ENCODE peak calls at places on chromosomes 16 and 17, in five cellular contexts. P is mesendoderm, M is NT2/D1, C is uterus, F is tibial artery. S is an unnamed sample. For H3K36me3 and H3K27me3, the result is how much of the 10 kb centered on the place peaks cover.

GRCh38 chr16:19846421-19846820 is 38.2 kb downstream of the GPRC5B start:
- DNase-seq in C (no peak), M (no peak), P (no peak), F (no peak), S (no peak)

GRCh38 chr17:53168413-53168812 is 654.3 kb upstream of the KIF2B start:
- DNase-seq in P (no peak), C (no peak), F (no peak), M (no peak), S (no peak)

GRCh38 chr17:75979705-75980187 is 706 bp downstream of the TEN1 start:
- DNase-seq in M (no peak), P (no peak), F (no peak), C (no peak), S (no peak)

GRCh38 chr16:30382398-30383015 is at the start of gene SEPTIN1:
- DNase-seq in M (no peak), P (no peak), F (no peak), C (no peak), S (no peak)

GRCh38 chr16:65964752-65965151 is 401.7 kb upstream of the CDH5 start:
- DNase-seq in C (no peak), M (no peak), P (peak), F (no peak), S (no peak)

GRCh38 chr17:2075336-2076056 is 20.6 kb downstream of the HIC1 start:
- DNase-seq in M (no peak), F (no peak), C (peak), P (peak), S (peak)

GRCh38 chr17:83195330-83196087 is 116.1 kb downstream of the METRNL start:
- DNase-seq in P (no peak), C (peak), M (no peak), F (peak), S (peak)

GRCh38 chr17:36512641-36513040 is 22.0 kb downstream of the MYO19 start:
- DNase-seq in C (no peak), F (no peak), M (no peak), P (no peak), S (no peak)

GRCh38 chr17:49508891-49509587 is 13.9 kb downstream of the NGFR start:
- DNase-seq in M (no peak), F (no peak), P (no peak), C (no peak), S (no peak)

GRCh38 chr17:79838541-79839274 is 532 bp downstream of the CBX4 start:
- DNase-seq in C (peak), F (peak), P (peak), M (no peak), S (peak)

GRCh38 chr16:10453159-10453510 is 67.3 kb downstream of the ATF7IP2 start:
- DNase-seq in P (no peak), M (no peak), C (no peak), F (no peak), S (no peak)

GRCh38 chr17:64420143-64420670 is 28.7 kb upstream of the MILR1 start:
- DNase-seq in C (no peak), M (no peak), F (no peak), P (peak), S (no peak)

GRCh38 chr17:31802502-31802901 is 56.5 kb downstream of the COPRS start:
- DNase-seq in F (no peak), P (no peak), C (no peak), M (peak), S (no peak)

GRCh38 chr16:49858200-49859129 is 2.6 kb upstream of the ZNF423 start:
- DNase-seq in P (peak), F (peak), M (no peak), C (peak), S (peak)

GRCh38 chr17:63478814-63479494 is 2.1 kb downstream of the ACE start:
- DNase-seq in P (peak), M (peak), C (peak), F (peak), S (peak)

GRCh38 chr16:50265260-50265659 is 1.1 kb upstream of the ADCY7 start:
- DNase-seq in M (no peak), P (peak), C (no peak), F (peak), S (no peak)

GRCh38 chr17:47605006-47605405 is 44.7 kb upstream of the KPNB1 start:
- DNase-seq in F (no peak), M (no peak), C (no peak), P (no peak), S (no peak)

GRCh38 chr17:15342460-15342859 is 1.1 kb upstream of the TEKT3 start:
- DNase-seq in F (no peak), P (no peak), M (no peak), C (no peak), S (no peak)

GRCh38 chr17:81570896-81571453 is 18.8 kb upstream of the FAAP100 start:
- DNase-seq in M (no peak), P (no peak), F (no peak), C (no peak), S (no peak)
- H3K36me3 ChIP-seq in M (half or more), P (under half), F (under half), C (under half), S (half or more)

GRCh38 chr16:87615621-87616041 is 13.3 kb downstream of the JPH3 start:
- DNase-seq in P (no peak), C (no peak), M (no peak), F (no peak), S (no peak)
- H3K27me3 ChIP-seq in P (under half), C (under half), M (under half), F (half or more), S (under half)

DNA sequence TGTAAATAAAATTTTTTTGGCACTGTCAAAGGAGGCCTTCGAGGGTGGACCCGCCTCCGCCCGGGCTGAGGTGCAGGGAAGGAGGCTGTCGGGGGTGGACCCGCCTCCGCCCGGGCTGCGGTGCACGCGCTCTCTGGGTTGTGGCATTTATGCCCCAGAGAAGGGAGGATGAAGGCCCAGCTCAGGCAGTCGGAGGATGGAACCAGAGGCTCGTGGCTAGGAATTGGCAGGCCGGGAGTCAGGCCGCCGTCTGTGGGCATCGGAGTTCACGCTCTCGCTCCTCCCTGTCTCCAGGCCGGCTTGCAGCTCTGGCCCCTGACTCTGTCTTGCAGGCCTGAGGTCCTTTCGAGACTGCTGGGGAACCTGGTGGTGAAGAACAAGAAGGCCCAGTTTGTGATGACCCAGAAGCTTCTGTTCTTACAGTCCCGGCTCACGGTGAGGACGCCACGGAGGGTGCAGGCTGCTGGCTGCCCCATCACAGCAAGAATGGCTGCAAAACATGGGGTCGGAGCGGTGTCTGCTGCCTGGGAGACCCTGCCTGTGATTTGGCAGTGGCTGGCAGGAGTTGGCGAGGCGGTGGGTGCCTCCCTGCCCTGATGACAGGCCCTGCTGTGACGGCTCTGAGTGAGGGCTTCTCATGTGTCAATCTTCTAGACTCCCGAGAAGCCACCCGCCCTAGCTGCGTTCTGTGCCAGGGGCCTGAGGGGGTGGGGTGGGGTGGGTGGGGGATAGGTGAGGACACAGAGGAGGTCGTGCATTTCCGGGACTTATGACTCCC is 5.9 kb downstream of the TELO2 start:
- DNase-seq in P (no peak), F (no peak), M (no peak), C (no peak), S (no peak)
- H3K36me3 ChIP-seq in P (under half), F (half or more), M (half or more), C (under half), S (half or more)

GRCh38 chr17:9022553-9023388 is 1.5 kb downstream of the NTN1 start:
- DNase-seq in C (no peak), M (no peak), F (peak), P (peak), S (no peak)

GRCh38 chr17:9024497-9024896 is 3.2 kb downstream of the NTN1 start:
- DNase-seq in F (peak), P (no peak), M (no peak), C (no peak), S (no peak)

GRCh38 chr17:9021158-9021984 is at the start of gene NTN1:
- DNase-seq in C (peak), P (no peak), F (peak), M (no peak), S (peak)

GRCh38 chr17:9021985-9022552 is 759 bp downstream of the NTN1 start:
- DNase-seq in M (no peak), C (peak), P (no peak), F (peak), S (peak)

DNA sequence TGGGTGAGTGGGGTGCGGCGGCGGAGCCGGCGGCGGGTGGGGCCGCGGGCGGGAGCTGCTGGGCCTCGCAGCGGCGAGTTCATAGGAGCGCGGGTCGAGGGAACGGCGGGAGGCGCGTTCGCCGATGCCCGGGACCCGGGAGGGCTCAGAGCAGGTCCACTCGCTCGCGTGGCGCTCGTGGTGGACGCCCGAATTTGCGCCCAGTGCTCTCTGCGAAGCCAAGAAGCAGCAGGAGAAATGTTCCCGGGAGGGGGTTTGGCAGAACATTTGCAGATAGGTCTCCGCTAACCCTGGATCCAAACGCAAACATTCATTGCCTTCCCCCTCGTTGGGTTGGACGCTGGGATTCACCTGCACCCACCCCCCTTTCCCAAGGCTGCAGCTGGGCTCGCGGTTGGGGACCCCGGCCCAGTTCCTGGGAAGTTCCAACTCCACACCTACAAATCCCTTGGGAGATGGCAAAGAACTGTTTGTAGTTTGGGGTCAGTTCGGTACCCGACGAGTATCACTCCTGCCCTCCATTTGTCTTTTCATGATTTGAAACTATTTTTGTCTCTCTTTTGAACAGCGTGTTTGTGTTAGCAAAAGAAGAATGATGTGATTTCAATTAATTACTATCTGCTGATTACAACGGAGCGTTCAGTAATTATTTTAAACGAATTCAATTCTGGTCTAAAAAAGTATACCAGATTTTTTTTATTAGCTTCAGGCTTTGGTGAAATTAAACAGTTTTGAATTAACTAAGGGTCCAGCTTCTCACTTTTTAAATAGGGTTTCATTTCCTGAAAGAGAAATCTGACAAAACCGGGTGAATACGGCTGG is 2.3 kb downstream of the NTN1 start:
- DNase-seq in P (no peak), M (no peak), C (no peak), F (peak), S (no peak)
- H3K27me3 ChIP-seq in P (under half), M (under half), C (under half), F (under half), S (under half)

GRCh38 chr16:75620326-75621169 is 2.5 kb downstream of the ADAT1 start:
- DNase-seq in C (no peak), M (no peak), F (no peak), P (no peak), S (no peak)
- H3K36me3 ChIP-seq in C (under half), M (half or more), F (under half), P (under half), S (half or more)

GRCh38 chr16:88385831-88386815 is 3.4 kb downstream of the ZNF469 start:
- DNase-seq in P (no peak), C (no peak), M (no peak), F (no peak), S (peak)
- H3K27me3 ChIP-seq in P (under half), C (under half), M (under half), F (under half), S (under half)

GRCh38 chr16:2762711-2763110 is 10.3 kb downstream of the SRRM2 start:
- DNase-seq in C (no peak), P (no peak), F (no peak), M (no peak), S (peak)

GRCh38 chr16:2764718-2765117 is 12.3 kb downstream of the SRRM2 start:
- DNase-seq in F (no peak), C (no peak), P (peak), M (no peak), S (no peak)

GRCh38 chr16:2761472-2761871 is 9.0 kb downstream of the SRRM2 start:
- DNase-seq in C (no peak), P (no peak), M (no peak), F (no peak), S (no peak)

GRCh38 chr16:2763173-2763572 is 10.7 kb downstream of the SRRM2 start:
- DNase-seq in F (no peak), M (no peak), P (no peak), C (no peak), S (no peak)

GRCh38 chr16:2761886-2762583 is 9.6 kb downstream of the SRRM2 start:
- DNase-seq in P (no peak), F (no peak), M (no peak), C (no peak), S (no peak)
- H3K36me3 ChIP-seq in P (half or more), F (half or more), M (half or more), C (under half), S (half or more)

GRCh38 chr17:44829558-44830358 is at the start of gene GJC1:
- DNase-seq in P (peak), M (no peak), C (peak), F (peak), S (no peak)

GRCh38 chr17:44830359-44831269 is 527 bp upstream of the GJC1 start:
- DNase-seq in M (peak), P (peak), F (peak), C (peak), S (no peak)

GRCh38 chr17:44827863-44828262 is 2.2 kb downstream of the GJC1 start:
- DNase-seq in M (no peak), F (no peak), C (no peak), P (no peak), S (no peak)

GRCh38 chr17:44828919-44829557 is 1.0 kb downstream of the GJC1 start:
- DNase-seq in C (no peak), F (peak), M (no peak), P (peak), S (no peak)

DNA sequence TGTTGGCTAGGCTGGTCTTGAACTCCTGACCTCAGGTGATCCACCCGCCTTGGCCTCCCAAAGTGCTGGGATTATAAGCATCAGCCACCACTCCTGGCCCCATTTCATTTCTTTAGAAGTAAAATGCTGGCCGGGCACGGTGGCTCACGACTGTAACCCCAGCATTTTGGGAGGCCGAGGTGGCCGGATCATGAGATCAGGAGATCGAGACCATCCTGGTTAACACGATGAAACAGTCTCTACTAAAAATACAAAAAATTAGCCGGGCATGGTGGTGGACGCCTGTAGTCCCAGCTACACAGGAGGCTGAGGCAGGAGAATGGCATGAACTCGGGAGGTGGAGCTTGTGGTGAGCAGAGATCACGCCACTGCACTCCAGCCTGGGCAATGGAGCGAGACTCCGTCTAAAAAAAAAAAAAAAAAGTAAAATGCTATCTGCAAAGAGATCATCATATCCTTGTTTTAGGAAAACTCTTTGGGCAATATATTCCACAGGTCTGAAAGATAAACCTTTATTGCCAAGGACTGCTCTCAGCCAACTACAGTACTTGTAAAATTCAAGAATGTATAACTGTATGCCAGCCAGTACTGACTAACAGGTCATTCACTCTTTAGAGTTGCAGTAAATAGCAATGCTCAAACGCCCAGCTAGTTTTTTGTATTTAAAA is 3.8 kb downstream of the GJC1 start:
- DNase-seq in F (no peak), M (no peak), C (no peak), P (no peak), S (no peak)
- H3K27me3 ChIP-seq in F (under half), M (under half), C (under half), P (under half), S (half or more)

GRCh38 chr16:21162661-21163151 is 4.2 kb downstream of the LDAF1 start:
- DNase-seq in M (no peak), F (peak), C (peak), P (no peak), S (peak)
- H3K36me3 ChIP-seq in M (half or more), F (under half), C (under half), P (under half), S (under half)